ENCODE peak calls at places on chromosomes 5 and 9, in seven cellular contexts. H is PC-3, N is MM.1S, Y is OCI-LY7, R is GM23248, C is HCT116, X is GM23338. F is an unnamed sample. For H3K9me2 and H3K4me1, the result is how much of the 10 kb centered on the place peaks cover.

GRCh38 chr9:134521817-134522501 is 119.6 kb upstream of the COL5A1 start:
- DNase-seq in Y (no peak), X (peak), R (no peak), C (no peak), N (no peak), H (no peak), F (no peak)

GRCh38 chr5:179623906-179624741 is 653 bp upstream of the HNRNPH1 start:
- DNase-seq in C (no peak), N (no peak), R (peak), H (peak), Y (peak), X (peak), F (peak)

GRCh38 chr5:5483350-5483749 is 60.9 kb downstream of the ICE1 start:
- DNase-seq in C (no peak), N (no peak), Y (no peak), R (no peak), X (no peak), H (no peak), F (no peak)

GRCh38 chr9:96721731-96722429 is 56.0 kb downstream of the ZNF510 start:
- DNase-seq in C (no peak), H (no peak), N (no peak), R (no peak), Y (no peak), X (no peak), F (no peak)

GRCh38 chr5:128842241-128842640 is 123.0 kb upstream of the SLC27A6 start:
- DNase-seq in X (no peak), C (no peak), N (no peak), R (no peak), Y (no peak), H (no peak), F (no peak)

GRCh38 chr5:1557114-1557873 is 33.5 kb upstream of the LPCAT1 start:
- DNase-seq in N (no peak), Y (no peak), R (no peak), X (no peak), C (no peak), H (peak), F (peak)

GRCh38 chr5:149424371-149425315 is 45.6 kb upstream of the IL17B start:
- DNase-seq in X (peak), C (no peak), N (no peak), H (no peak), R (no peak), Y (no peak), F (no peak)

GRCh38 chr5:123512631-123513461 is 869 bp downstream of the CSNK1G3 start:
- DNase-seq in C (no peak), H (peak), Y (peak), X (peak), N (peak), R (peak), F (peak)

GRCh38 chr5:158320178-158320674 is 461.3 kb upstream of the CLINT1 start:
- DNase-seq in C (no peak), R (no peak), H (no peak), Y (no peak), X (no peak), N (no peak), F (no peak)

GRCh38 chr9:114216081-114216480 is 60.7 kb downstream of the COL27A1 start:
- DNase-seq in R (no peak), N (no peak), X (no peak), H (no peak), C (no peak), Y (no peak), F (no peak)

GRCh38 chr5:153629027-153629426 is 138.6 kb downstream of the GRIA1 start:
- DNase-seq in Y (peak), N (peak), X (peak), C (peak), H (peak), R (peak), F (peak)

GRCh38 chr5:147348046-147348445 is 113.2 kb downstream of the STK32A start:
- DNase-seq in C (no peak), N (no peak), R (peak), H (peak), X (no peak), Y (no peak), F (no peak)

GRCh38 chr9:89814340-89815040 is 209.7 kb downstream of the GADD45G start:
- DNase-seq in X (no peak), H (no peak), R (peak), N (no peak), C (no peak), Y (peak), F (no peak)

GRCh38 chr5:40799248-40799647 is 1.1 kb upstream of the PRKAA1 start:
- DNase-seq in Y (no peak), X (no peak), C (no peak), H (peak), R (peak), N (no peak), F (no peak)

GRCh38 chr9:119758241-119758640 is 389.0 kb upstream of the BRINP1 start:
- DNase-seq in H (no peak), C (no peak), R (no peak), N (no peak), Y (no peak), X (no peak), F (no peak)

GRCh38 chr5:43839218-43839617 is 236.2 kb downstream of the NNT start:
- DNase-seq in R (peak), C (no peak), Y (no peak), H (peak), X (no peak), N (no peak), F (no peak)

GRCh38 chr9:72633966-72634365 is 112.6 kb downstream of the TMC1 start:
- DNase-seq in Y (no peak), H (peak), R (peak), X (no peak), N (no peak), C (peak), F (no peak)

GRCh38 chr9:123102380-123103113 is 69.1 kb downstream of the GPR21 start:
- DNase-seq in N (no peak), R (no peak), C (no peak), H (peak), Y (peak), X (peak), F (peak)

GRCh38 chr5:135694016-135694415 is 115.2 kb upstream of the CXCL14 start:
- DNase-seq in C (no peak), H (no peak), R (no peak), Y (no peak), X (no peak), N (no peak), F (no peak)

GRCh38 chr9:36835271-36835996 is 198.6 kb downstream of the PAX5 start:
- DNase-seq in R (no peak), X (no peak), C (no peak), Y (no peak), H (no peak), N (no peak), F (no peak)

GRCh38 chr5:88671408-88671807 is 211.6 kb downstream of the MEF2C start:
- DNase-seq in N (no peak), R (no peak), H (no peak), Y (no peak), C (no peak), X (no peak), F (no peak)

GRCh38 chr5:141149812-141150211 is at the start of gene PCDHB6:
- DNase-seq in Y (no peak), N (peak), H (no peak), C (no peak), R (peak), X (peak), F (no peak)

GRCh38 chr5:117680421-117680820 is 1105.8 kb upstream of the SEMA6A start:
- DNase-seq in X (no peak), N (no peak), H (no peak), Y (no peak), R (no peak), C (no peak), F (no peak)

GRCh38 chr5:87120518-87121314 is 147.0 kb upstream of the RASA1 start:
- DNase-seq in Y (no peak), X (no peak), C (peak), N (peak), H (peak), R (peak), F (peak)

GRCh38 chr9:18851069-18851468 is 181.9 kb downstream of the SAXO1 start:
- DNase-seq in C (no peak), H (no peak), N (no peak), X (no peak), R (no peak), Y (no peak), F (no peak)

GRCh38 chr5:56270058-56270457 is 36.9 kb upstream of the ANKRD55 start:
- DNase-seq in R (no peak), C (no peak), H (peak), N (peak), X (no peak), Y (peak), F (no peak)

GRCh38 chr5:90987711-90988110 is 395.4 kb downstream of the ARRDC3 start:
- DNase-seq in Y (no peak), H (no peak), X (no peak), N (no peak), R (no peak), C (no peak), F (no peak)

GRCh38 chr9:109717342-109717741 is 62.7 kb upstream of the PALM2AKAP2 start:
- DNase-seq in R (no peak), H (no peak), Y (no peak), N (no peak), X (no peak), C (peak), F (no peak)

GRCh38 chr5:127802477-127802865 is 99.3 kb downstream of the CCDC192 start:
- DNase-seq in X (no peak), N (no peak), R (peak), Y (no peak), C (no peak), H (no peak), F (no peak)

GRCh38 chr5:160638141-160638742 is 213.8 kb downstream of the ATP10B start:
- DNase-seq in Y (no peak), R (no peak), X (no peak), C (no peak), N (no peak), H (no peak), F (no peak)

GRCh38 chr5:160640417-160640816 is 211.6 kb downstream of the ATP10B start:
- DNase-seq in C (no peak), N (no peak), Y (no peak), R (no peak), H (no peak), X (no peak), F (no peak)

GRCh38 chr5:160646033-160646432 is 206.0 kb downstream of the ATP10B start:
- DNase-seq in R (no peak), H (no peak), X (no peak), Y (no peak), N (no peak), C (no peak), F (no peak)

GRCh38 chr5:160641405-160641804 is 210.6 kb downstream of the ATP10B start:
- DNase-seq in X (no peak), Y (no peak), R (no peak), N (no peak), H (no peak), C (no peak), F (no peak)

GRCh38 chr5:160643588-160643987 is 208.4 kb downstream of the ATP10B start:
- DNase-seq in R (no peak), Y (no peak), N (no peak), C (no peak), X (no peak), H (no peak), F (no peak)
- H3K9me2 ChIP-seq in R (under half), Y (under half), N (under half), C (under half), X (under half), H (under half), F (under half)

DNA sequence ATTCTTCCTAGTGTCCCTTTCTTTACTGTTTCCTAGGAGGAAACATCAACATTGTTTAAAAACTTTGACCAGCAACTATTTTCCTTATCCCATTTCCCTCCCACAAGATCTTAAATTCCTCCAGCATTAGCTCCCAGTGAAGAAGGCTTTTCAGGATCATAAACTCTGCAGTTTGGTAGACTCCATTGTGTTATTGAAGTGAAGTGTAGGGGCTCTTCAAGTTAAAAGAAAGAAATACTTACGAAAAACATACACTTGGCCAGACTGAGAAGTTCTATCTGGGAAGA is 22.4 kb downstream of the LIFR start:
- DNase-seq in H (no peak), C (no peak), X (no peak), R (no peak), N (no peak), Y (no peak), F (no peak)
- H3K4me1 ChIP-seq in H (under half), C (under half), X (under half), R (under half), N (under half), Y (under half), F (under half)

DNA sequence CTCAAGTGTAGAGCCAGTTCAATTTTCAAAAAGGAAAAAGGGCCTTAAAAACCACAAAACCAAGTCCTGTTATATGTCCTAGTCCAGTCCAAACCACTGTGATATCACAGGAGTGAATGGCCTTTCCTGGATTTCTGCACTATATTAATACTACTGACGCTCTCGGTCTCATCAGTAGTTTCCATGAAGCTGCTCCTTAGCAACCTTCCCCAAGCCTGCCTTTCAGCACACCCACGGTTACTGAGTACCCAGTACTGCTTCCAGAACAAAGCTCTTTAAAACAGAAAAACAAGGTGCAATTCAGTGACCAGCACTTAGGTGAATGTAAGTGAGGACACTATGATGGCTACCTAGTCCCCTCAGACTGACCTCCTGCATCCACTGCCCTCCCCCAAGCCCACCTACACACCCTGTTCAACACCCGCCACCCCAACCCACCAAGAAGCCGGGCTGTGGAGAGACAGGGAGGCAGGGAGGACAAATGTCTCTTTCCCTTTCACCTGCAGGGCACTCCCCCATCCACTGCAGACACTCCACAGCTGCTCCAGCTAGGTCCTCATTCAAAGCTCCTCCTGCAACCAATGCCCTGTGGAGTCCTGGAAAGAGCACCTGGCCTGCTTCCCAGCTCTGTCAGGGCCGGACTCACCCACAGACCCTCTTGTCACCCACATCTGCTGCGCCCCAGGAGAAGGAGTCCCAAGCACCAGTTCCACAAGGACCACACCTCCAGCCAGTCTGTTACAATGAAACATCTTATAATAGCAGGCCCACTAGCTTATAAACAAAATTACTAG is 25.9 kb downstream of the PSMB7 start:
- DNase-seq in X (no peak), Y (no peak), H (no peak), N (no peak), R (no peak), C (no peak), F (no peak)
- H3K9me2 ChIP-seq in X (under half), Y (under half), H (under half), N (under half), R (under half), C (under half), F (under half)

DNA sequence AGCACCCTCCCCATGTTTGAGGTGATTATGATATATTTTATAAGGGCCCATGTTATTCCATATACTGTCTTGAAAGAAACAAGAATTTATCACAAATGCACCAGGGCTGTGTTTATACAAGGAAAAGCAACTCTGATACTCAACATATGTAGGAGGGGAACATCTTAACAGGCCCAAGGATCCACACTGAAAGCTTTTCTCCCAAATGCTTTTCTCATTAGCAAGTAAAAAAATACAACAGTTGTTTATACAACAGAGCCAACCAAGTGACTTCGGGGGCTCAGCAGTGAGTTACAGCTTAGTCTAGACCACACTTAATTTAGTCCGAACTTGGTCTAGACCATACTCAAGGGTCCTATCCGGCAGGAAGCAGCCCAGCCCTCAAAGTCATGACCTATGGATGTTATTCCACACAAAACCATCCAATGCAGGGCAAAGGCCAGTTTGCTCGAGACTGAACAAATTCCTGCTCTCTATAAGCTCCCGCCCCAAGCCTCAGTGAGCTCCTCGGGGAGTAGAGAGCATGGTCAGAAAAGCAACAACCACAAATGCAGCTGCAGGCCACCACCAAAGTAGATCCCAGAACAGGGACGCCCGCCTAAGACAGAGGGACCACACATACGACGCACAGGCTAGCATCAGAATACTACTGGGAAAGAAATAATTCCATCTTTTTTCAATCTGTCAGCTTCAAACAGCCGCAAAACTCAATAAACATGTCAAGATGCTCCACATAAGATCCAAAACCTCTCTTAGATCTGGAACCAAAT is 6.8 kb downstream of the GZMK start:
- DNase-seq in R (no peak), Y (no peak), C (no peak), H (no peak), N (no peak), X (no peak), F (no peak)
- H3K4me1 ChIP-seq in R (under half), Y (under half), C (under half), H (under half), N (under half), X (under half), F (under half)

GRCh38 chr5:151896041-151896691 is 28.5 kb downstream of the GLRA1 start:
- DNase-seq in X (peak), R (peak), C (no peak), H (peak), N (no peak), Y (no peak), F (no peak)
- H3K9me2 ChIP-seq in X (under half), R (under half), C (under half), H (under half), N (under half), Y (under half), F (under half)

F was measured in PC-9.